ENCODE peak calls at places on chromosomes 5 and 9, in four cellular contexts. O, P, R and D are unnamed samples.

GRCh38 chr5:35129921-35130485 is 82.3 kb upstream of the AGXT2 start:
- DNase-seq in O (peak), P (no peak), R (no peak), D (peak)

GRCh38 chr9:112890106-112891081 is at the start of gene SLC46A2:
- DNase-seq in O (no peak), P (no peak), R (no peak), D (peak)

GRCh38 chr5:66967102-66967501 is 229.5 kb downstream of the CD180 start:
- DNase-seq in O (no peak), P (no peak), R (no peak), D (no peak)

GRCh38 chr5:96609369-96609768 is 52.8 kb upstream of the CAST start:
- DNase-seq in O (no peak), P (no peak), R (no peak), D (no peak)

GRCh38 chr9:93659044-93659836 is 82.9 kb downstream of the PHF2 start:
- DNase-seq in O (peak), P (no peak), R (peak), D (no peak)

GRCh38 chr5:99315413-99316178 is 386.8 kb upstream of the CHD1 start:
- DNase-seq in O (no peak), P (no peak), R (no peak), D (no peak)

GRCh38 chr5:8864053-8864452 is 681.8 kb downstream of the SEMA5A start:
- DNase-seq in O (no peak), P (no peak), R (no peak), D (no peak)

GRCh38 chr5:180799902-180800801 is 2.5 kb downstream of the MGAT1 start:
- DNase-seq in O (no peak), P (no peak), R (no peak), D (no peak)

GRCh38 chr9:134299068-134299467 is 27.2 kb upstream of the RXRA start:
- DNase-seq in O (no peak), P (no peak), R (no peak), D (no peak)

GRCh38 chr9:127075592-127076380 is 46.6 kb downstream of the ANGPTL2 start:
- DNase-seq in O (no peak), P (no peak), R (no peak), D (no peak)

GRCh38 chr9:18907927-18908625 is 124.9 kb downstream of the SAXO1 start:
- DNase-seq in O (no peak), P (no peak), R (no peak), D (no peak)

GRCh38 chr9:23590601-23591000 is 235.4 kb downstream of the ELAVL2 start:
- DNase-seq in O (no peak), P (no peak), R (no peak), D (no peak)

GRCh38 chr5:154516475-154516874 is 38.4 kb upstream of the HAND1 start:
- DNase-seq in O (no peak), P (no peak), R (no peak), D (no peak)

GRCh38 chr5:102715405-102715804 is 39.7 kb upstream of the PAM start:
- DNase-seq in O (no peak), P (no peak), R (no peak), D (no peak)

GRCh38 chr9:123680382-123680781 is 249.5 kb downstream of the DENND1A start:
- DNase-seq in O (no peak), P (no peak), R (no peak), D (no peak)

GRCh38 chr9:124769451-124770358 is 1.4 kb downstream of the NR6A1 start:
- DNase-seq in O (peak), P (no peak), R (no peak), D (no peak)

GRCh38 chr5:96716007-96716406 is 53.8 kb downstream of the CAST start:
- DNase-seq in O (no peak), P (no peak), R (no peak), D (no peak)

GRCh38 chr9:134670042-134670525 is 28.5 kb downstream of the COL5A1 start:
- DNase-seq in O (no peak), P (no peak), R (peak), D (no peak)

GRCh38 chr5:147963948-147964693 is 57.8 kb upstream of the C5orf46 start:
- DNase-seq in O (no peak), P (no peak), R (no peak), D (no peak)

GRCh38 chr5:84383816-84384603 is 670 bp downstream of the EDIL3 start:
- DNase-seq in O (peak), P (no peak), R (no peak), D (no peak)

GRCh38 chr5:1343315-1343751 is 1.6 kb downstream of the CLPTM1L start:
- DNase-seq in O (no peak), P (no peak), R (no peak), D (peak)
- TF ChIP-seq POLR2AphosphoS5 in O (no peak), P (no peak), R (no peak), D (no peak)

DNA sequence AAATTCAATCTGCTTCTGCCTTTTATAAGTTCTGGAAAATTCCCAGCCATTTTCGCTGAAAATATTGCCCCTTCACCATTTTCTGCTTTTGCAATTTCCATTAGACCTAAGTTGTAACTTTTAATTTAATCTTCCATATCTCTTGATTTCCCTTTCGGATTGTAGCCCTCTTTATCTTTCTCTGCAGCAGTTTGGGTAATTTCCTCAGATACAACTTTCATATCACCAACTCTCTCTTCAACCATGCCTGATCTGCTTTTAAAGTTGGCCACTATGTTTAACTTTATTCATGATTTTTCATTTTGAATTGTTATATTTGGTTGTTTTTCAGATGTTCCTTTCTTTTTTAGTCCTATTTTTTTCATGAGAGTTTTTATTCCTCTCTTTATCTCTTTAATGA is 157.0 kb upstream of the VLDLR start:
- DNase-seq in O (no peak), P (no peak), R (no peak), D (no peak)
- H3K4me3 ChIP-seq in O (no peak), P (no peak), R (no peak), D (no peak)

GRCh38 chr5:150137168-150137957 is 18.3 kb downstream of the PDGFRB start:
- DNase-seq in O (no peak), P (no peak), R (no peak), D (peak)
- TF ChIP-seq EP300 in O (no peak), P (no peak), R (no peak), D (no peak)

GRCh38 chr5:132387649-132388117 is 18.2 kb downstream of the SLC22A5 start:
- DNase-seq in O (peak), P (no peak), R (peak), D (peak)
- TF ChIP-seq POLR2AphosphoS5 in O (peak), P (peak), R (peak), D (peak)

DNA sequence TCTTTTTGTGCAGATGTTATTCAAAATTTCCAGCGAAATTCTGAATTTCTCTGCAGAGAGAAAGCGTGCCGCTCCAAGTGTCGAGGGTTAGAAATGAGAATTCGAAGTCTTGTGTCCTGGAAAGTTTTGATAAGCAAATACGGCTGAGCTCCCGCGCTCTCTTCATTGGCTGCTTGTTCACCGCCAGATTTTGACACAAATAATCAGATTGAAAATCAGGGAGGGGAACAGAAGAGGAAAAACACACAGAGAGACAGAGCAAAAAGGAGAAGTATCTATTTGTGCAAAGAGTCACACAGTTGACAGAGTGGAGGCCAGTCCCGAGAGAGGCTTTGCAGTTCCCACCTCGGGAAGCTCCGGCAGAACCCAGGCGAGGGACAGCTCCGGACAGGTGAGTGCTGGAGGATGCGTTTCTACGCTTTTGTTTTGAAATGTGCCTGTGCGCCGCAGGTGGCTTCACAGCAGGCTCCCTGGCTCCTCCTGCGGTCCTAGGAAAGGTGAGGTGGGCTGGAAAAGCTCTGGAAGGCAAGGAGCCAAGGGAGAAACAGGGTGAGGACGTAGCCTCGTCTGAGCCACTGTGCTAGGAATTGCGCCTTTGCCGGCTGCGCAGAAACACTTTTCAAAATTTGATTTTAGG is at the start of gene GFI1B:
- DNase-seq in O (no peak), P (no peak), R (no peak), D (no peak)
- H3K4me3 ChIP-seq in O (no peak), P (no peak), R (no peak), D (no peak)

DNA sequence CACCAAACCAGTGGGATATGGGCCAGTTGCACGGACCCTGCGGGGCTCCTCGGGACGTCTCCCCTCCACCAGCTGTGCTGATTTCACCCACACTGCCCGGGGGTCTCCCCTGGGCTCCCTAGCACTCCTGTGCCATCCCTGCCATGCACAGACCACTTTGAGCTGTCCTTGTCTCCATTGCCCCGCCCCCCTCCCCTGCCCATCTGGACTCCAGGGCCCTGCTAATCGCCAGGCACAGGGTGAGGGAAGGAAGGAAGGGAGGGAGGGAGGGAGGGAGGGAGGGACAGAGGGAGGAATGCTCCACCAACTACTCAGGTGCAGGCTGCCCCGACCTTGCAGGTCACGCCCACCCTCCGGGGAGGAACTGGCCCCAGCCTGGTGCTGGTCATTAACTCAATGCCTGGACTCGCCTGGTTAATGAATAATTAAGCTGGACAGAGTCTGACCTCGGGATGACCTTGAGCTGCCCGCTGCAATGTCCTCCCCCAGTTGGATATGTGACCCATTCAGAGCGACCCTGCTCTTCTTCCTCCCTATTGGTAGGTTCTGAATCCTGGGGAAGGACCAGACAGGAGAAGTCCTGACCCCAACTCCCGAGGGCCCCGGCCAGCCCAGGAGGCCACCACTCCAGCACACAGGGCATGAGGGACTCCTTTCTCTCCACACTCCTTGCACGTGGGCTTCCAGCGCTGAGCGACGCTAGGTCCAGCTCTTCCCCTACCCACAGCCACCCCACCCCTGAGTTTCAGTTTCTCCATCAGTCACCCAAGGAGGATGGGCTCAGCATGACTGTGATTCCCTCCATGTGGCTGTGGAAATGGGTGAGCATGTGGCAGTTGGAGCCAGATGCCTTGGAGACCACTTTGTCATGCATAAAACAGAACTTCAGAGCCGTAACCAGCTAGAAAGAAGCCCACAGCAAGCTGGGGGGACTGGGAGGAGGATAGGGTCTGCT is 62.1 kb downstream of the C9orf50 start:
- DNase-seq in O (no peak), P (no peak), R (no peak), D (peak)
- TF ChIP-seq EP300 in O (no peak), P (no peak), R (no peak), D (no peak)

GRCh38 chr5:179530069-179530998 is 20.0 kb upstream of the RUFY1 start:
- DNase-seq in O (peak), P (peak), R (peak), D (peak)
- TF ChIP-seq POLR2AphosphoS5 in O (no peak), P (no peak), R (no peak), D (peak)

DNA sequence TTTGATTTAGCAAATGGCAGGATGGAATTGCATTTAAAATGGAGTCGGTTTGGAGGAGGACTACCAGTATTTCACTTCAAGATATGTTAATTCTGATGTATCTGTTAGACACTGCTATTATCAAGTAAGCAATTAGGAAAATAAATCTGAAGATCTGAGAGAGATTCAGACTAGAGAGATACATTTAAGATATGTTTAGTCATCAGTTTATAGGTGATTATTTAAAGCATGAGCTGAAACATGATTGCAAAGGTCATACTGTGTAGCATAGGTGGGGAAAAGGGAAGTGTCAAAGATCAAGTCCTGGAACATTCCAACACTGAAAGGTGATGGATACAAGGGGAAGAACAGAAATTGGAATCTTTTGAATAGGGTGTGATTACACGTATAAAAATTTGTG is 79.1 kb downstream of the FAM174A start:
- DNase-seq in O (no peak), P (no peak), R (no peak), D (no peak)
- H3K4me3 ChIP-seq in O (no peak), P (no peak), R (no peak), D (no peak)

GRCh38 chr9:70415476-70415875 is 1.0 kb upstream of the KLF9 start:
- DNase-seq in O (no peak), P (peak), R (no peak), D (no peak)

GRCh38 chr9:70413427-70413797 is 1.0 kb downstream of the KLF9 start:
- DNase-seq in O (no peak), P (no peak), R (no peak), D (no peak)

GRCh38 chr9:70415041-70415440 is 584 bp upstream of the KLF9 start:
- DNase-seq in O (no peak), P (no peak), R (no peak), D (no peak)

GRCh38 chr9:70412678-70413426 is 1.6 kb downstream of the KLF9 start:
- DNase-seq in O (peak), P (peak), R (peak), D (peak)

DNA sequence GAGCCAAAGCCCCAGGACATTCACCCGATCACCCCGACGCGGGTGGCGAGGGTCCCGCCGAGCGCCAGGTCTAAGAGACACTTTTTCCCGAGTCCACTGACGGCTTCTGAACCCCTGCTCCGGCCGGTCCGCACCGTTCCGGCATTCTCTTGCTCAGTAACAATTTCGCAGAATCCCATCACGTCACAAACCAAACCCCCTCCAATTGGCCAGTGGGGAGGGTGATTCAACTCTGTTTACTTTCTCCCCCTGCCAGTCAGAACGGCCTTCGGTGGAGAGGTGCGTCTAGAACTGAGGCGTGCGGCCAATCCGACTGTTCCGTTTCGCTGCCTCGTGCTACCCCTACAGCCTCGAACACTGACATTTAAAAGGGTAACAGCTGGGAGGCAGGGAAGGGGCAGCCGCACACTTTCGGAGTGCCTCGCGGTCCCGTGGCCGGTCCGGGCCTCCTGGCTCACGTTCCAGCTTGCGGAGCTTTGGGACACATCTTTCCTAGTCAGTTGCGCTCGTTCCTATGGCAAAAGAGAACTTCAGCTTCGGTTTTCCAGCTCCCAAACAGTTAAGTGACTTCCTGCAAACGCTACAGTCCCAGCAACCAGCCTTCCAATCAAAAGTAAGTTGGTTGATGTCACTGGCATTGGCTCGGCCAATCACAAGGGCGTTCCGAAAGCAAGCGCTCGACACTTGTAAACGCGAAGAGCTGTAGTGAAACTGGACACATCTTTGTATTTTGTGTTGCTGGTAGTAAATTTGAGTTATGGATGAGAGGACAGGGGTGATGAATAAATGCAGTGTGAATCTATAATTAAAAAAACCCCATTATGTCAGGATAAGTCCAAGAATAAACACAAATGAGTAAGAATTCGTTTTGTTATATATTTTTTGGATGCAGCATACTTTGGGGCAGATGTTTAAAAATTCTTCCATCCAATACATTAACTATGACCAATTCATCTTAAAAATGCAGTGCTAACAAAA is at the start of gene KLF9:
- DNase-seq in O (peak), P (peak), R (peak), D (peak)
- TF ChIP-seq EP300 in O (peak), P (peak), R (peak), D (peak)